ENCODE peak calls at places on chromosomes 6 and 20, in eight cellular contexts. R is NCI-H2081; G is neural crest cell; U is NCI-H345; D is NCI-H748 treated with DMSO at 0.1 percent for 48 hours; I is NCI-H524; O is brain microvascular endothelial cell; H is activated naive CD8-positive, alpha-beta T cell treated with anti-CD3 and anti-CD28 coated beads, Interleukin-2, amount 50 U/mL, for 24 hours. T is an unnamed sample.

GRCh38 chr6:168344338-168344737 is 24.8 kb upstream of the DACT2 start:
- DNase-seq in R (no peak), G (no peak), U (no peak), D (no peak), I (no peak), O (no peak), H (no peak), T (no peak)

GRCh38 chr6:28003661-28004060 is 46.6 kb downstream of the OR2B6 start:
- DNase-seq in R (no peak), G (no peak), U (no peak), D (no peak), I (no peak), O (no peak), H (no peak), T (peak; percentile 38)

GRCh38 chr20:49268600-49269365 is 9.1 kb downstream of the ZNFX1 start:
- DNase-seq in R (no peak), G (no peak), U (no peak), D (no peak), I (no peak), O (peak; percentile 37), H (no peak), T (peak; percentile 56)

GRCh38 chr6:106927531-106928398 is 46.8 kb downstream of the CD24 start:
- DNase-seq in R (no peak), G (peak; percentile 69), U (no peak), D (no peak), I (no peak), O (peak; percentile 43), H (peak; percentile 13), T (peak; percentile 55)

GRCh38 chr6:157977176-157977804 is 4.4 kb upstream of the SYNJ2 start:
- DNase-seq in R (no peak), G (no peak), U (no peak), D (no peak), I (no peak), O (no peak), H (no peak), T (no peak)

GRCh38 chr6:20221448-20221847 is 9.2 kb upstream of the MBOAT1 start:
- DNase-seq in R (no peak), G (no peak), U (no peak), D (no peak), I (no peak), O (no peak), H (no peak), T (no peak)

GRCh38 chr20:37325206-37325605 is 20.7 kb upstream of the SRC start:
- DNase-seq in R (no peak), G (no peak), U (no peak), D (no peak), I (no peak), O (no peak), H (no peak), T (no peak)

GRCh38 chr20:19737025-19737424 is 21.0 kb upstream of the RIN2 start:
- DNase-seq in R (no peak), G (no peak), U (no peak), D (no peak), I (no peak), O (peak; percentile 32), H (no peak), T (no peak)

GRCh38 chr6:124080483-124080882 is 276.8 kb downstream of the NKAIN2 start:
- DNase-seq in R (no peak), G (no peak), U (no peak), D (no peak), I (no peak), O (no peak), H (no peak), T (no peak)

GRCh38 chr6:7146079-7146828 is 38.5 kb downstream of the RREB1 start:
- DNase-seq in R (no peak), G (no peak), U (no peak), D (no peak), I (no peak), O (peak; percentile 58), H (no peak), T (no peak)

GRCh38 chr6:93391982-93392381 is 27.4 kb downstream of the EPHA7 start:
- DNase-seq in R (no peak), G (no peak), U (no peak), D (no peak), I (no peak), O (no peak), H (no peak), T (no peak)

GRCh38 chr6:2790588-2790987 is 25.4 kb downstream of the WRNIP1 start:
- DNase-seq in R (no peak), G (no peak), U (no peak), D (no peak), I (peak; percentile 30), O (peak; percentile 71), H (no peak), T (no peak)

GRCh38 chr6:46948699-46949098 is 27.0 kb upstream of the ADGRF5 start:
- DNase-seq in R (no peak), G (no peak), U (no peak), D (no peak), I (no peak), O (peak; percentile 55), H (no peak), T (no peak)

GRCh38 chr20:10788055-10788454 is 114.3 kb upstream of the JAG1 start:
- DNase-seq in R (no peak), G (no peak), U (no peak), D (no peak), I (no peak), O (no peak), H (no peak), T (no peak)

GRCh38 chr20:22216984-22217383 is 367.4 kb downstream of the FOXA2 start:
- DNase-seq in R (no peak), G (no peak), U (no peak), D (no peak), I (no peak), O (no peak), H (no peak), T (no peak)

GRCh38 chr20:23336476-23336875 is 14.1 kb upstream of the NXT1 start:
- DNase-seq in R (no peak), G (no peak), U (no peak), D (no peak), I (no peak), O (no peak), H (no peak), T (no peak)

GRCh38 chr6:91240878-91241603 is 654.2 kb upstream of the MAP3K7 start:
- DNase-seq in R (no peak), G (no peak), U (no peak), D (no peak), I (no peak), O (no peak), H (no peak), T (no peak)

GRCh38 chr20:6074145-6074561 is 20.3 kb upstream of the LRRN4 start:
- DNase-seq in R (no peak), G (peak; percentile 16), U (peak; percentile 9), D (peak; percentile 58), I (peak; percentile 15), O (no peak), H (no peak), T (peak; percentile 62)

GRCh38 chr6:128696651-128697391 is 176.4 kb upstream of the PTPRK start:
- DNase-seq in R (no peak), G (no peak), U (no peak), D (no peak), I (no peak), O (peak; percentile 74), H (no peak), T (peak; percentile 65)

GRCh38 chr6:41488392-41489129 is 57.6 kb upstream of the FOXP4 start:
- DNase-seq in R (no peak), G (no peak), U (no peak), D (no peak), I (peak; percentile 96), O (peak; percentile 86), H (no peak), T (peak; percentile 21)

GRCh38 chr6:41222513-41222912 is 5.6 kb upstream of the TREML4 start:
- DNase-seq in R (no peak), G (no peak), U (no peak), D (no peak), I (no peak), O (no peak), H (no peak), T (no peak)

GRCh38 chr6:166167258-166167731 is 356 bp downstream of the TBXT start:
- DNase-seq in R (no peak), G (no peak), U (no peak), D (no peak), I (no peak), O (no peak), H (no peak), T (no peak)

GRCh38 chr20:51926670-51927305 is 124.5 kb upstream of the SALL4 start:
- DNase-seq in R (no peak), G (no peak), U (no peak), D (no peak), I (no peak), O (no peak), H (no peak), T (no peak)

GRCh38 chr6:85058806-85059205 is 294.4 kb upstream of the TBX18 start:
- DNase-seq in R (no peak), G (no peak), U (no peak), D (no peak), I (no peak), O (no peak), H (no peak), T (no peak)

GRCh38 chr20:45056473-45057148 is 44.3 kb downstream of the KCNS1 start:
- DNase-seq in R (no peak), G (no peak), U (no peak), D (no peak), I (no peak), O (no peak), H (no peak), T (no peak)

T was measured in Caki2.